ENCODE peak calls at places on chromosome 3, in eight cellular contexts. Z is left cardiac atrium, T is COR-L47, G is T-helper 1 cell, W is GM12865, L is pancreas, Q is cardiac fibroblast, N is tibial artery. R is an unnamed sample.

GRCh38 chr3:55899887-55900286 is 412.8 kb upstream of the WNT5A start:
- DNase-seq in Q (no peak), L (peak), T (no peak), N (no peak), G (no peak), W (peak), Z (no peak), R (no peak)

GRCh38 chr3:20323307-20323927 is 137.4 kb upstream of the SGO1 start:
- DNase-seq in Q (no peak), L (no peak), N (no peak), G (no peak), W (no peak), Z (no peak), T (no peak), R (no peak)

GRCh38 chr3:4722103-4722502 is 229.0 kb downstream of the ITPR1 start:
- DNase-seq in W (peak), Q (peak), Z (peak), N (no peak), G (no peak), L (peak), T (no peak), R (peak)

GRCh38 chr3:52679811-52680210 is 5.9 kb downstream of the PBRM1 start:
- DNase-seq in N (no peak), T (no peak), Z (no peak), W (no peak), L (no peak), G (no peak), Q (peak), R (peak)

GRCh38 chr3:72836923-72837322 is 11.3 kb downstream of the SHQ1 start:
- DNase-seq in N (peak), G (no peak), Q (peak), W (no peak), T (no peak), Z (peak), L (peak), R (no peak)

GRCh38 chr3:132522353-132522752 is 74.7 kb upstream of the ACKR4 start:
- DNase-seq in Z (no peak), W (peak), L (no peak), Q (no peak), G (no peak), T (no peak), N (no peak), R (no peak)

GRCh38 chr3:77885381-77885780 is 845.5 kb downstream of the ROBO2 start:
- DNase-seq in N (no peak), W (no peak), Q (no peak), L (no peak), G (no peak), T (no peak), Z (no peak), R (no peak)

GRCh38 chr3:159305017-159305416 is 503.2 kb downstream of the MFSD1 start:
- DNase-seq in W (no peak), N (no peak), G (no peak), L (no peak), T (no peak), Z (no peak), Q (no peak), R (no peak)

GRCh38 chr3:133871368-133872090 is 24.2 kb downstream of the RAB6B start:
- DNase-seq in N (no peak), T (no peak), Z (no peak), W (no peak), Q (no peak), G (no peak), L (no peak), R (no peak)

GRCh38 chr3:45224824-45225464 is 1.1 kb downstream of the TMEM158 start:
- DNase-seq in G (no peak), W (peak), T (peak), N (peak), Z (peak), L (peak), Q (peak), R (peak)

GRCh38 chr3:195106418-195106906 is 164.5 kb downstream of the XXYLT1 start:
- DNase-seq in Q (peak), G (peak), L (peak), N (peak), T (peak), Z (peak), W (peak), R (peak)

GRCh38 chr3:42063886-42064285 is 27.3 kb upstream of the TRAK1 start:
- DNase-seq in G (no peak), Q (peak), W (no peak), Z (no peak), T (no peak), N (no peak), L (no peak), R (peak)

GRCh38 chr3:105233056-105233455 is 133.7 kb upstream of the ALCAM start:
- DNase-seq in N (no peak), W (no peak), G (no peak), Q (no peak), L (no peak), Z (no peak), T (no peak), R (no peak)

GRCh38 chr3:29639621-29640290 is 358.9 kb downstream of the RBMS3 start:
- DNase-seq in G (no peak), T (no peak), W (no peak), L (no peak), Q (peak), N (no peak), Z (no peak), R (no peak)

GRCh38 chr3:32189693-32190092 is 48.8 kb upstream of the CMTM8 start:
- DNase-seq in L (no peak), Q (no peak), N (no peak), Z (no peak), W (no peak), G (no peak), T (no peak), R (no peak)

GRCh38 chr3:153305189-153305588 is 143.2 kb downstream of the RAP2B start:
- DNase-seq in G (no peak), L (no peak), W (no peak), Z (no peak), T (peak), N (no peak), Q (no peak), R (no peak)

GRCh38 chr3:149199474-149199873 is 22.2 kb downstream of the CP start:
- DNase-seq in G (no peak), Q (peak), L (no peak), Z (no peak), T (peak), N (no peak), W (no peak), R (peak)

GRCh38 chr3:42036483-42036823 is 54.7 kb upstream of the TRAK1 start:
- DNase-seq in T (no peak), L (no peak), Z (no peak), W (peak), N (no peak), Q (peak), G (no peak), R (peak)

GRCh38 chr3:99902091-99902490 is 84.4 kb downstream of the CMSS1 start:
- DNase-seq in Z (no peak), N (no peak), T (no peak), W (no peak), L (no peak), G (no peak), Q (no peak), R (no peak)

GRCh38 chr3:107308716-107309115 is 68.5 kb upstream of the CCDC54 start:
- DNase-seq in L (no peak), N (no peak), T (no peak), W (no peak), G (no peak), Q (no peak), Z (no peak), R (no peak)

GRCh38 chr3:136955813-136956212 is 2.0 kb upstream of the IL20RB start:
- DNase-seq in L (peak), T (no peak), W (no peak), N (no peak), Z (no peak), Q (peak), G (no peak), R (peak)

GRCh38 chr3:147656023-147656422 is 246.9 kb downstream of the ZIC1 start:
- DNase-seq in L (no peak), T (no peak), Q (peak), N (no peak), G (no peak), Z (no peak), W (no peak), R (no peak)

GRCh38 chr3:127588675-127589577 is 1.6 kb downstream of the TPRA1 start:
- DNase-seq in T (peak), L (no peak), N (no peak), G (no peak), Q (peak), W (peak), Z (no peak), R (peak)

GRCh38 chr3:100023150-100023549 is 91.2 kb downstream of the FILIP1L start:
- DNase-seq in L (no peak), W (no peak), G (no peak), Q (peak), N (no peak), Z (no peak), T (peak), R (no peak)

GRCh38 chr3:119184808-119185690 is 11.7 kb downstream of the UPK1B start:
- DNase-seq in W (no peak), L (no peak), G (no peak), N (no peak), Z (no peak), Q (peak), T (no peak), R (peak)